ENCODE peak calls at places on chromosomes 16 and 17, in four cellular contexts. R is K562, Z is A549, Q is WTC11. Y is an unnamed sample.

GRCh38 chr16:15539197-15539596 is 103.8 kb downstream of the MARF1 start:
- DNase-seq in Z (no peak), Q (peak; percentile 81), R (peak; percentile 61), Y (peak; percentile 49)

GRCh38 chr16:23504453-23505179 is 5.7 kb downstream of the GGA2 start:
- DNase-seq in R (peak; percentile 44), Q (no peak), Z (peak; percentile 59), Y (peak; percentile 58)

GRCh38 chr17:6261496-6261895 is 173.4 kb downstream of the AIPL1 start:
- DNase-seq in Z (no peak), R (no peak), Q (no peak), Y (no peak)

GRCh38 chr17:4833941-4834501 is 881 bp downstream of the MINK1 start:
- DNase-seq in Q (no peak), Z (no peak), R (no peak), Y (peak; percentile 68)

GRCh38 chr16:64975821-64976220 is 146.0 kb downstream of the CDH11 start:
- DNase-seq in Z (no peak), R (no peak), Q (no peak), Y (no peak)

GRCh38 chr17:31663576-31663975 is 195.5 kb downstream of the COPRS start:
- DNase-seq in Z (no peak), Q (no peak), R (no peak), Y (no peak)

GRCh38 chr16:7744546-7745294 is 412.1 kb downstream of the RBFOX1 start:
- DNase-seq in Q (no peak), R (no peak), Z (no peak), Y (no peak)

GRCh38 chr16:17836868-17837602 is 366.3 kb upstream of the XYLT1 start:
- DNase-seq in Z (peak; percentile 21), R (peak; percentile 7), Q (peak; percentile 30), Y (peak; percentile 18)

GRCh38 chr16:51556694-51557327 is 405.7 kb upstream of the SALL1 start:
- DNase-seq in Z (peak; percentile 79), Q (no peak), R (no peak), Y (no peak)

GRCh38 chr17:42674755-42675347 is 1.9 kb downstream of the PLEKHH3 start:
- DNase-seq in Q (peak; percentile 65), Z (no peak), R (peak; percentile 39), Y (no peak)

GRCh38 chr17:49055181-49055927 is 58.2 kb downstream of the IGF2BP1 start:
- DNase-seq in Z (no peak), R (no peak), Q (peak; percentile 49), Y (no peak)

GRCh38 chr17:71601894-71602504 is 518.8 kb upstream of the SOX9 start:
- DNase-seq in Q (no peak), R (no peak), Z (no peak), Y (no peak)

GRCh38 chr17:61411114-61411943 is 11.7 kb downstream of the TBX2 start:
- DNase-seq in Q (peak; percentile 61), Z (no peak), R (no peak), Y (no peak)

GRCh38 chr16:10738231-10739077 is 5.2 kb upstream of the NUBP1 start:
- DNase-seq in R (peak; percentile 62), Q (no peak), Z (peak; percentile 14), Y (peak; percentile 92)

GRCh38 chr17:59829217-59830006 is 63.3 kb downstream of the TUBD1 start:
- DNase-seq in Z (peak; percentile 82), Q (no peak), R (peak; percentile 52), Y (peak; percentile 97)

GRCh38 chr17:5825717-5826330 is 241.5 kb upstream of the NLRP1 start:
- DNase-seq in Q (no peak), Z (no peak), R (no peak), Y (no peak)

GRCh38 chr17:39169518-39169917 is 3.6 kb upstream of the ARL5C start:
- DNase-seq in R (no peak), Z (no peak), Q (no peak), Y (no peak)

GRCh38 chr16:69500496-69500895 is 65.3 kb upstream of the NFAT5 start:
- DNase-seq in Q (no peak), R (no peak), Z (no peak), Y (no peak)

GRCh38 chr16:2739555-2740435 is 12.6 kb upstream of the SRRM2 start:
- DNase-seq in Z (no peak), Q (no peak), R (no peak), Y (peak; percentile 45)

GRCh38 chr17:58328195-58329034 is at the start of gene TSPOAP1:
- DNase-seq in R (peak; percentile 75), Q (peak; percentile 75), Z (no peak), Y (no peak)

GRCh38 chr17:42422958-42423712 is at the start of gene CAVIN1:
- DNase-seq in R (peak; percentile 99), Z (peak; percentile 99), Q (peak; percentile 97), Y (peak; percentile 90)

GRCh38 chr16:85662036-85662812 is 26.5 kb downstream of the GINS2 start:
- DNase-seq in R (no peak), Q (no peak), Z (no peak), Y (no peak)

GRCh38 chr16:50550035-50550434 is 1.8 kb downstream of the NKD1 start:
- DNase-seq in Z (no peak), Q (no peak), R (no peak), Y (no peak)

GRCh38 chr17:2050871-2051387 is 4.0 kb upstream of the HIC1 start:
- DNase-seq in R (no peak), Z (no peak), Q (no peak), Y (no peak)

GRCh38 chr16:9489823-9490467 is 398.5 kb downstream of the HAPSTR1 start:
- DNase-seq in Z (no peak), R (no peak), Q (peak; percentile 12), Y (no peak)

GRCh38 chr17:82105882-82106696 is 8.1 kb upstream of the FASN start:
- DNase-seq in Q (peak; percentile 77), Z (peak; percentile 88), R (peak; percentile 67), Y (peak; percentile 94)

GRCh38 chr17:29054835-29055234 is 11.9 kb downstream of the PIPOX start:
- DNase-seq in Z (no peak), Q (no peak), R (no peak), Y (no peak)

GRCh38 chr17:27793168-27793905 is 7.0 kb downstream of the NOS2 start:
- DNase-seq in R (peak; percentile 68), Z (peak; percentile 37), Q (peak; percentile 51), Y (no peak)

GRCh38 chr17:57294629-57295501 is 38.5 kb downstream of the MSI2 start:
- DNase-seq in R (peak; percentile 33), Z (peak; percentile 44), Q (no peak), Y (peak; percentile 21)

GRCh38 chr17:46977348-46977747 is 1.7 kb downstream of the RPRML start:
- DNase-seq in R (peak; percentile 49), Z (peak; percentile 73), Q (peak; percentile 84), Y (peak; percentile 54)

GRCh38 chr17:80884811-80885210 is 106.8 kb upstream of the CHMP6 start:
- DNase-seq in Z (no peak), R (no peak), Q (no peak), Y (no peak)

GRCh38 chr17:80888276-80889160 is 103.1 kb upstream of the CHMP6 start:
- DNase-seq in Z (no peak), Q (peak; percentile 8), R (no peak), Y (no peak)

GRCh38 chr17:80887639-80888175 is 103.9 kb upstream of the CHMP6 start:
- DNase-seq in Q (no peak), Z (no peak), R (no peak), Y (no peak)

GRCh38 chr17:80885922-80886582 is 105.6 kb upstream of the CHMP6 start:
- DNase-seq in Z (no peak), R (no peak), Q (no peak), Y (no peak)

DNA sequence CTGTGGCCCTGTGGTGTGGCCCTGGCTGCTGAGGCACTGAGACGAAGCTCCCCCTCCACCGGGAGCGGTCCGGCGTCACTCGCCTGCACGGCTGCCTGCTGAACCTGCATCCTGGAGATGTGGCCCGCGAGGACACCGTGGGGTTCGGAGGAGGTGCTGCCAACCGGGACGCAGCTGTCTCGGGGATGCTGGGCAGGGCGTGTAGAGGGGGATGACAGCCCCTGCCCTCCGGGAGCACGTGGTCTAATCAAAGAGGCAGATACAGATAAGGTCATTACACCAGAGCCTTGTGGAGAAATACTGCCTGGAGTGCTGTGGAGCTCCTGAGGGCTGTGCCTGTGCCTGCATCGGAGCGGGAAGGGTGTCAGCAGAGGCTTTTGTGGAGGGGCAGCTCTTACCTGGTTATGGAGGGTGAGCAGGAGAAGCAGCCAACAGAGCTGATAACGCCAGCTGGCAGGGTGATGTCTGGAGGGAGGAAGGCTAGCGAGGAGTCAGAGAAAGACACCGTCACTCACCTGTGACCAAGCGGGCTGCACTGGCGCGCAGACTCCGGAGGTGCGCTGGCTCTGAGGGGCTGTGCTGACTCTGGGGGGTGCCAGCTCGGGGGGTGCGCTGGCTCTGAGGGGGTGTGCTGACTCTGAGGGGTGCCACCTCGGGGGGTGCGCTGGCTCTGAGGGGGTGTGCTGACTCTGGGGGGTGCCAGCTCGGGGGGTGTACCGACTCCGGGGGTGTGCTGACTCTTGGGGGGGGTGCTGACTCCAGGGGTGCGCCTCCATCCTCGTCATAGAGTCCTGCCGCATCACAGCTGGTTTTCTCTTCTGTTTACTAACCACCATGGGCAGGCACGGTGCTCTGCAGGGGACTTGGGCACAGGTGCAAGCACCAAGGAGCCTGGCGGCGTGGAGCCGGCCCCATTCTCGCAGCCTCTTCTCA is 104.7 kb upstream of the CHMP6 start:
- DNase-seq in Z (no peak), R (no peak), Q (no peak), Y (no peak)
- TF ChIP-seq NR3C1 in Z (no peak), R (no peak), Q (no peak), Y (no peak)

GRCh38 chr17:79223471-79223870 is 148.8 kb downstream of the ENGASE start:
- DNase-seq in R (no peak), Z (no peak), Q (no peak), Y (no peak)

GRCh38 chr17:79220715-79221291 is 146.2 kb downstream of the ENGASE start:
- DNase-seq in Z (no peak), Q (peak; percentile 62), R (peak; percentile 55), Y (no peak)

GRCh38 chr17:79220201-79220714 is 145.6 kb downstream of the ENGASE start:
- DNase-seq in Z (no peak), Q (peak; percentile 25), R (no peak), Y (no peak)

GRCh38 chr17:79219208-79219935 is 144.7 kb downstream of the ENGASE start:
- DNase-seq in R (no peak), Q (no peak), Z (no peak), Y (no peak)

GRCh38 chr17:79221597-79221996 is 147.0 kb downstream of the ENGASE start:
- DNase-seq in R (no peak), Q (no peak), Z (no peak), Y (no peak)
- TF ChIP-seq NR3C1 in R (no peak), Q (no peak), Z (no peak), Y (no peak)

GRCh38 chr17:52389632-52390031 is 231.1 kb upstream of the CA10 start:
- DNase-seq in Q (no peak), Z (no peak), R (no peak), Y (no peak)
- TF ChIP-seq NR3C1 in Q (no peak), Z (no peak), R (no peak), Y (no peak)

DNA sequence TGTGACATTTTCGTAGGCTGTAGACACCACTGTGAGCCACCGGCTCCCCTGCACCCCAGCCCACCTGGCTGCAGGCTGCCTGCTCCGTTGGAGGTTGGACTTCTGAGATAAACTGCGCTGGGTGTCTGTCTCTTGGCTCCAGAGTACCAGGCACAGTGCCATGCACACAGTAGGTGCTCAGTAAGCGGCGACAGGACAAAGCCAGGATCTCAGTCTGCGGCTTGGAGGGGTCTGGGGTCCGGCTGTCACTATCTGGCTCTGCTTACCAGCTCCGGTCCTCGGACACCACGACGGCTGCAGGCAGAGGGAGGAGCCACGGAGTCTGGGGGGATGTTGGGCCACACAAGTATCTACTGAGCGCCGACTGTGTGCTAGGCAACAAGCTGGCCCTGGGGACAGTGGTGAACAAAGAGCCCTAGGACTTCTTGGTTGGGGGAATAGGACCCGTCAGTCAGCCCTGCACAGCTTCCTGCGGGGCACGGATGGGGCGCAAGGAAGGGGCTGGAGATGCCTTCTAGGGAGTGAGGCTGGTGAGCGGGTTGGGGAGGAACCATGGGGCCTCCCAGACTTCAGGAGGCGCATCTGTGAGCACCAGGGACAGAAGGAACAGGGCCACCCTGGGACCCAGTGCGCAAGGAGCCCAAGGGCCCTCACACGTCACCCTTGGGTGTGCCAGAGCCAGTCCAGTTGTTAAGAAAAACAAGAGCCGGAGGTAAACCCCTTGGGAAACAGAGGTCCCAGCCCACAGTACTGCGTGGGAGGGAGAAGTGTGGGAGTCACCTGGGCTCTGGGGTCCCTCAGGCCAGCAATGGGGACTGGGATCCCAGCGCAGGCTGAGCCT is 17.3 kb downstream of the JPH3 start:
- DNase-seq in Q (no peak), Z (no peak), R (no peak), Y (no peak)
- TF ChIP-seq NR3C1 in Q (no peak), Z (no peak), R (no peak), Y (no peak)

Y was measured in HepG2.